ENCODE peak calls at places on chromosomes 16 and 17, in five cellular contexts. J is upper lobe of right lung, K is sigmoid colon, D is IMR-90, O is AG09309. A is an unnamed sample.

GRCh38 chr16:15518412-15519351 is 84.3 kb downstream of the BMERB1 start:
- DNase-seq in K (peak), D (peak), O (peak), J (no peak), A (peak)

GRCh38 chr17:30291571-30292489 is at the start of gene BLMH:
- DNase-seq in K (peak), O (no peak), D (peak), J (peak), A (peak)

GRCh38 chr17:1142503-1143095 is 37.2 kb downstream of the ABR start:
- DNase-seq in K (no peak), J (no peak), D (no peak), O (no peak), A (no peak)

GRCh38 chr17:511833-512251 is 159.2 kb upstream of the RPH3AL start:
- DNase-seq in K (no peak), O (no peak), D (peak), J (no peak), A (peak)

GRCh38 chr16:63361032-63361624 is 1324.9 kb upstream of the CDH8 start:
- DNase-seq in D (peak), O (no peak), K (no peak), J (no peak), A (peak)

GRCh38 chr16:15450624-15451023 is 16.2 kb downstream of the BMERB1 start:
- DNase-seq in O (no peak), J (no peak), K (peak), D (no peak), A (peak)

GRCh38 chr17:77374170-77374936 is 233.6 kb downstream of the SEC14L1 start:
- DNase-seq in K (peak), J (peak), D (peak), O (no peak), A (peak)

GRCh38 chr17:3951003-3951402 is 13.2 kb downstream of the ATP2A3 start:
- DNase-seq in D (no peak), K (no peak), O (no peak), J (no peak), A (no peak)

GRCh38 chr16:11561440-11561797 is 25.3 kb downstream of the LITAF start:
- DNase-seq in K (no peak), D (no peak), J (no peak), O (no peak), A (no peak)

GRCh38 chr17:40474419-40475002 is 26.9 kb downstream of the TNS4 start:
- DNase-seq in D (no peak), O (no peak), J (no peak), K (no peak), A (no peak)

GRCh38 chr17:7016406-7016805 is 4.0 kb downstream of the RNASEK start:
- DNase-seq in J (no peak), K (no peak), O (no peak), D (no peak), A (no peak)

GRCh38 chr17:3513305-3514035 is 37.7 kb downstream of the ASPA start:
- DNase-seq in K (peak), D (no peak), J (no peak), O (no peak), A (peak)

GRCh38 chr16:31764103-31764502 is 109.5 kb upstream of the ZNF267 start:
- DNase-seq in D (no peak), J (no peak), K (no peak), O (no peak), A (no peak)

GRCh38 chr17:46013502-46014165 is 14.6 kb downstream of the STH start:
- DNase-seq in D (peak), K (no peak), O (peak), J (no peak), A (peak)

GRCh38 chr17:27630607-27631408 is at the start of gene LGALS9:
- DNase-seq in K (no peak), D (peak), J (no peak), O (no peak), A (no peak)

GRCh38 chr17:19753049-19753444 is 4.9 kb upstream of the ALDH3A1 start:
- DNase-seq in J (peak), D (peak), O (peak), K (peak), A (peak)

GRCh38 chr17:79842656-79843474 is 3.6 kb upstream of the CBX4 start:
- DNase-seq in K (no peak), D (no peak), J (no peak), O (no peak), A (no peak)

GRCh38 chr17:76296889-76297288 is 11.2 kb downstream of the QRICH2 start:
- DNase-seq in K (no peak), D (no peak), J (no peak), O (no peak), A (no peak)

GRCh38 chr16:29898786-29899515 is 399 bp downstream of the SEZ6L2 start:
- DNase-seq in O (no peak), K (no peak), J (peak), D (no peak), A (no peak)
- H3K4me3 ChIP-seq in O (peak), K (no peak), J (peak), D (peak), A (peak)

DNA sequence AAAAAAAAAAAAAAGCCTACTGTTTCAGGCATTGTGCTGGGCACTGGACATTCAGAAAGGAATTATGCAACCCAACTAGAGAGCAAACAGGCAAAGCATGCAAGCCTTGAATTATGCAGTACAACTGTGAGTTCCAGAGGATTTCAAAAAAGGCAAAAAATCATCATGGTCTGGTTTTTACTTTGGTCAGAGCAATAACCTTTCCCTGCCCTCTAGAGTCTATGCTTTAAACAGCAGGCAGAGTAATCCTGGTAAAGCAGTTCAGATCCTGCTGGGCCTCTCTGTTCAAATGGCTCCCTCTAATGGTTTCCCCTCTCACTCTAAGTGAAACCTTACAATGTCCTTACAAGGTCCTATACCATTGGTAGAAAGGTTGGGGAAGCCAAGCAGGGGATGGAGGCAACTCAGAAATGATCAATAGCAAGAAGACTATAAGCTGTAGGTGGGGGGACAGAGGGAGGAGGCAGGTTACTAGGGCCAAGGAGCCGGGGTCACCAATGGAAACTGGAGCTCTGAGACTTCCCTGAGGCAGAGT is 4.6 kb upstream of the TAF15 start:
- DNase-seq in D (peak), K (peak), J (no peak), O (peak), A (peak)
- TF ChIP-seq CTCF in D (peak), K (peak), J (peak), O (peak), A (peak)

DNA sequence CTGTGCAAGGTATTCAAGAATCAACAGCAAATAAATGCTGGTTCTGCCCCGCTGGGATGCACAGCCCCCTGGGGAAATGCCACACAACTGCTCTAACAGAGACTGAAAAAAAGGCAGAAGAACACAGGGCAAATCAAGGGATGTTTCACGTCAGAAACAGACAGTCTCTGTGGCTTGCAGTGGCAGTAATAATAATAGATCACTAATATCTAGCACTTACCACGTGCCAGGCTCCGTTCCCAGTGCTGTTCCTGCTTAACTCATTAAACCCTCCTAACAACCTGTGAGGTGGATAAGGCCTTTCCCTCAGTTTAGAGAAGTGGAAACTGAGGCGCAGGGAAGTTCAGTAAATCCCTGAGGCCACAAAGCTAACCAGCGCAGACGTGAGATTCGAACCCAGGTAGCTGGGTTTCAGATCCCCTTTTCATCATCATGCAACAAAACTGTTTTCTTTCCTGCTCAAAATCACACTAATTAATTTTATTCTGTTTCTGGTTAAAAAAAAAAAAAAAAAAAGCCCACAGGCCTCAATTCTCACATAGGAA is 36.7 kb downstream of the ARHGAP17 start:
- DNase-seq in O (no peak), D (no peak), K (no peak), J (no peak), A (peak)
- H3K4me3 ChIP-seq in O (no peak), D (no peak), K (no peak), J (no peak), A (no peak)

GRCh38 chr16:46857261-46857962 is 26.4 kb upstream of the C16orf87 start:
- DNase-seq in O (no peak), K (no peak), D (peak), J (no peak), A (peak)
- TF ChIP-seq CTCF in O (peak), K (peak), D (peak), J (peak), A (peak)

GRCh38 chr17:5283531-5284315 is 1.6 kb downstream of the RABEP1 start:
- DNase-seq in D (peak), O (no peak), K (no peak), J (no peak), A (no peak)
- H3K4me3 ChIP-seq in D (peak), O (no peak), K (peak), J (peak), A (peak)

DNA sequence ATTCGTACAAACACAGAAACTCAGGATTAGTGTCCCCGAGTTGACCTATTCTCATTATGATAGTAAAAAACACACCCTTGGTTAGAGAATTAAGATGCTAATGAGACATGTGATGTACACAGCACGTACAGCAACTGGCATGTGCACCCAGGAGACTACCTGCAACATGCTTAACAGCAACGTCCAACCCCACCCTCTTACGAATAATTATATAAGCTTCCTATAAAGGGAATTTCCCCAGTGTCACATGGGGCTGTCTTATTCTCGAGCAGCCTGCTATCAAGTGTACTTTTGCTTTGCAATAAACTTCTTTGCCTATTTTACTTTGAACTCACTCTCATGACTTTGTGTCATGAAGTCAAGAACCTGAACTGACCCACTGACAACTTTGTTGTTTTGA is 62.4 kb upstream of the PMFBP1 start:
- DNase-seq in O (no peak), J (no peak), K (no peak), D (no peak), A (no peak)
- TF ChIP-seq CTCF in O (no peak), J (no peak), K (no peak), D (no peak), A (no peak)

GRCh38 chr16:78630102-78630501 is 530.6 kb downstream of the WWOX start:
- DNase-seq in O (no peak), J (no peak), D (no peak), K (no peak), A (no peak)
- H3K4me3 ChIP-seq in O (no peak), J (no peak), D (no peak), K (no peak), A (no peak)

GRCh38 chr16:20741555-20742285 is at the start of gene THUMPD1:
- DNase-seq in O (peak), D (peak), K (peak), J (peak), A (peak)

GRCh38 chr16:20744922-20745440 is 3.4 kb upstream of the THUMPD1 start:
- DNase-seq in J (no peak), D (no peak), O (no peak), K (no peak), A (no peak)

GRCh38 chr16:20740901-20741491 is 622 bp downstream of the THUMPD1 start:
- DNase-seq in D (peak), J (peak), K (peak), O (peak), A (peak)

GRCh38 chr16:20746461-20746860 is 4.8 kb upstream of the THUMPD1 start:
- DNase-seq in K (no peak), O (no peak), D (no peak), J (no peak), A (no peak)

GRCh38 chr16:20743591-20743990 is 2.0 kb upstream of the THUMPD1 start:
- DNase-seq in K (no peak), J (no peak), D (no peak), O (no peak), A (no peak)
- TF ChIP-seq CTCF in K (no peak), J (no peak), D (no peak), O (no peak), A (no peak)

GRCh38 chr16:86508947-86509758 is 1.2 kb upstream of the FOXF1 start:
- DNase-seq in K (peak), D (peak), O (no peak), J (peak), A (peak)

GRCh38 chr16:86505185-86505898 is 5.0 kb upstream of the FOXF1 start:
- DNase-seq in O (no peak), D (peak), J (no peak), K (peak), A (no peak)

GRCh38 chr16:86505899-86506864 is 4.1 kb upstream of the FOXF1 start:
- DNase-seq in O (no peak), K (no peak), D (peak), J (no peak), A (no peak)

GRCh38 chr16:86508028-86508946 is 2.0 kb upstream of the FOXF1 start:
- DNase-seq in D (no peak), O (no peak), K (no peak), J (no peak), A (no peak)

GRCh38 chr16:86507173-86508027 is 2.9 kb upstream of the FOXF1 start:
- DNase-seq in K (peak), D (peak), O (no peak), J (no peak), A (no peak)
- H3K4me3 ChIP-seq in K (peak), D (peak), O (peak), J (peak), A (no peak)